ENCODE peak calls at places on chromosomes 7 and 10, in ten cellular contexts. J is PC-3, I is tibial artery, F is body of pancreas, X is pancreas, N is glutamatergic neuron, E is upper lobe of right lung, S is psoas muscle, W is NB4, O is cardiac muscle cell. A is an unnamed sample.

GRCh38 chr10:28676297-28676967 is 889 bp upstream of the BAMBI start:
- DNase-seq in J (no peak), I (peak; percentile 23), F (peak; percentile 37), X (peak; percentile 11), N (peak; percentile 69), E (no peak), S (no peak), W (peak; percentile 45), O (peak; percentile 59), A (no peak)

GRCh38 chr7:32761451-32762320 is 129.9 kb downstream of the KBTBD2 start:
- DNase-seq in J (no peak), I (no peak), F (no peak), X (no peak), N (peak; percentile 41), E (no peak), S (no peak), W (no peak), O (no peak), A (no peak)

GRCh38 chr7:128022631-128023532 is 8.4 kb downstream of the LRRC4 start:
- DNase-seq in J (peak; percentile 77), I (no peak), F (no peak), X (no peak), N (no peak), E (no peak), S (no peak), W (peak; percentile 25), O (no peak), A (peak; percentile 90)

GRCh38 chr7:121446526-121446925 is 50.4 kb upstream of the FAM3C start:
- DNase-seq in J (no peak), I (no peak), F (no peak), X (no peak), N (no peak), E (no peak), S (no peak), W (no peak), O (no peak), A (peak; percentile 66)

GRCh38 chr7:150962285-150962742 is 15.8 kb downstream of the KCNH2 start:
- DNase-seq in J (no peak), I (no peak), F (no peak), X (no peak), N (no peak), E (no peak), S (no peak), W (no peak), O (no peak), A (no peak)

GRCh38 chr7:2309889-2310331 is 4.3 kb downstream of the SNX8 start:
- DNase-seq in J (peak; percentile 95), I (no peak), F (no peak), X (no peak), N (no peak), E (no peak), S (no peak), W (no peak), O (peak; percentile 17), A (peak; percentile 17)

GRCh38 chr7:47937065-47937687 is 11.1 kb downstream of the PKD1L1 start:
- DNase-seq in J (no peak), I (no peak), F (no peak), X (no peak), N (no peak), E (no peak), S (no peak), W (no peak), O (no peak), A (no peak)

GRCh38 chr10:28722065-28722803 is 44.9 kb downstream of the BAMBI start:
- DNase-seq in J (peak; percentile 35), I (peak; percentile 36), F (peak; percentile 19), X (no peak), N (peak; percentile 58), E (peak; percentile 68), S (peak; percentile 51), W (no peak), O (peak; percentile 73), A (no peak)

GRCh38 chr7:45342236-45342635 is 184.6 kb downstream of the RAMP3 start:
- DNase-seq in J (no peak), I (no peak), F (no peak), X (no peak), N (no peak), E (no peak), S (no peak), W (no peak), O (no peak), A (no peak)

GRCh38 chr10:348456-348855 is 213.2 kb downstream of the ZMYND11 start:
- DNase-seq in J (no peak), I (no peak), F (no peak), X (no peak), N (no peak), E (peak; percentile 61), S (no peak), W (no peak), O (no peak), A (no peak)

GRCh38 chr7:117979954-117980497 is 106.8 kb upstream of the CTTNBP2 start:
- DNase-seq in J (peak; percentile 20), I (no peak), F (no peak), X (no peak), N (no peak), E (no peak), S (no peak), W (no peak), O (no peak), A (peak; percentile 60)
- TF ChIP-seq CTCF in J (no peak), I (no peak), F (no peak), X (no peak), N (no peak), E (no peak), S (no peak), W (no peak), O (no peak), A (no peak)

GRCh38 chr7:26275213-26275612 is 16.4 kb upstream of the SNX10 start:
- DNase-seq in J (no peak), I (no peak), F (no peak), X (no peak), N (no peak), E (no peak), S (no peak), W (no peak), O (no peak), A (no peak)

GRCh38 chr7:26280723-26281122 is 10.9 kb upstream of the SNX10 start:
- DNase-seq in J (no peak), I (no peak), F (no peak), X (no peak), N (no peak), E (no peak), S (no peak), W (no peak), O (no peak), A (no peak)

GRCh38 chr7:26279405-26279804 is 12.3 kb upstream of the SNX10 start:
- DNase-seq in J (peak; percentile 17), I (no peak), F (no peak), X (no peak), N (no peak), E (no peak), S (no peak), W (peak; percentile 42), O (no peak), A (no peak)

GRCh38 chr7:26280097-26280496 is 11.6 kb upstream of the SNX10 start:
- DNase-seq in J (no peak), I (no peak), F (no peak), X (no peak), N (no peak), E (no peak), S (no peak), W (no peak), O (no peak), A (no peak)

GRCh38 chr7:26278769-26279168 is 12.9 kb upstream of the SNX10 start:
- DNase-seq in J (peak; percentile 65), I (no peak), F (no peak), X (no peak), N (no peak), E (no peak), S (no peak), W (peak; percentile 80), O (no peak), A (peak; percentile 42)
- TF ChIP-seq CTCF in J (peak; percentile 79), I (no peak), F (no peak), X (no peak), N (no peak), E (peak; percentile 34), S (peak; percentile 6), W (peak; percentile 73), O (peak; percentile 12), A (no peak)

GRCh38 chr7:46934198-46934825 is 647.6 kb downstream of the TNS3 start:
- DNase-seq in J (no peak), I (no peak), F (no peak), X (no peak), N (no peak), E (no peak), S (no peak), W (peak; percentile 33), O (no peak), A (peak; percentile 37)

GRCh38 chr7:46933596-46933995 is 648.3 kb downstream of the TNS3 start:
- DNase-seq in J (no peak), I (no peak), F (no peak), X (no peak), N (no peak), E (no peak), S (no peak), W (peak; percentile 42), O (no peak), A (peak; percentile 17)

GRCh38 chr7:46930336-46930735 is 651.6 kb downstream of the TNS3 start:
- DNase-seq in J (peak; percentile 85), I (peak; percentile 57), F (no peak), X (no peak), N (no peak), E (no peak), S (no peak), W (peak; percentile 15), O (no peak), A (peak; percentile 96)

GRCh38 chr7:46932266-46932655 is 649.6 kb downstream of the TNS3 start:
- DNase-seq in J (no peak), I (no peak), F (no peak), X (no peak), N (no peak), E (no peak), S (no peak), W (no peak), O (no peak), A (no peak)

DNA sequence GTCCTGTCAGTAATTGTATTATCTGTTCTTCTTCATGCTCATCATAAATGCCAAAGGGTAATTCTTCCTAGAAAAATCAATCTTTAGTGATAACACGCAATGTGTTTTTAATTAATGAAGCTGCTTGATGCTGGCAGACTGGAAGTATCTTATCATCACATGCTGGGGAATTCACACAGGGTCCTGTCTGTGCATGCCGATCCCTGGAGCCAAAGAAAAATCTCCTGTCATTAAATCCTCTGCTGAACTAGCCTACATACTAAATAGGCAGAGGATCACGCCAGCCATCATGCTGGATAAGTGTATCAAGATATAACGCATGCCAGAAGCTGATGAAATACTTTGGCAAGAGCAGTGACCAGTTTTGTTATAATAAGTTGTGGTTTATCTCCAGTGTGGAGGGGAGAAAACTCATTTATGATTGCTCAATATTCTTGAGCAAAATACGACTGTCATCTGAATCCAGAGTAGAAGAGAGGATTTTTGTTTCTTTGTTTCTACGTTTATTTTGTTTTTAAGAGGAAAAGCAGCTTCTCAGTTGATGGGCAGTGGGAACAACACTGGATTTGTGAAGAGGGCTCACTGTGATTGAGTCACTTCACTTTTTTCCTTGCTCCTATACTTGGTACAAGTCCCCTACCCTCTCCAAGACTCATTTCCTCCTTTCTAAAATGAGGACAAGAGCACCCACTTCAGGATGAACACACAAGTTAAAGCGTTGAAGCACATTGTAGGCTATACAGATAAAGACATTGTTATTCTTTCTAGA is 649.1 kb downstream of the TNS3 start:
- DNase-seq in J (peak; percentile 52), I (peak; percentile 73), F (no peak), X (no peak), N (no peak), E (no peak), S (no peak), W (peak; percentile 77), O (no peak), A (peak; percentile 95)
- TF ChIP-seq CTCF in J (peak; percentile 34), I (no peak), F (no peak), X (no peak), N (no peak), E (no peak), S (no peak), W (peak; percentile 36), O (peak; percentile 51), A (peak; percentile 18)

GRCh38 chr7:12067156-12067831 is 143.8 kb upstream of the TMEM106B start:
- DNase-seq in J (peak; percentile 83), I (no peak), F (peak; percentile 64), X (peak; percentile 13), N (peak; percentile 63), E (no peak), S (no peak), W (peak; percentile 73), O (peak; percentile 71), A (peak; percentile 53)
- TF ChIP-seq CTCF in J (peak; percentile 86), I (peak; percentile 20), F (peak; percentile 74), X (peak; percentile 31), N (peak; percentile 69), E (peak; percentile 62), S (peak; percentile 46), W (peak; percentile 78), O (peak; percentile 71), A (peak; percentile 68)

A was measured in bronchial epithelial cell.